ENCODE peak calls at places on chromosomes 4 and X, in nine cellular contexts. O is activated naive CD8-positive, alpha-beta T cell treated with anti-CD3 and anti-CD28 coated beads, Interleukin-2, amount 50 U/mL, for 24 hours; N is putamen; T is AG08396; J is cardiac muscle cell; U is left ventricle myocardium inferior; S is NCI-H1092 treated with DMSO at 0.1 percent for 48 hours; C is mesenchymal stem cell; L is iris pigment epithelial cell. I is an unnamed sample.

GRCh38 chr4:102172341-102172740 is 172.9 kb downstream of the SLC39A8 start:
- DNase-seq in J (no peak), S (no peak), U (no peak), T (no peak), N (no peak), C (peak), O (no peak), L (no peak), I (no peak)

GRCh38 chrX:123713434-123713833 is 19.4 kb downstream of the THOC2 start:
- DNase-seq in J (no peak), S (no peak), O (no peak), L (no peak), U (no peak), T (no peak), N (no peak), C (peak), I (no peak)

GRCh38 chr4:159526172-159526571 is 423.3 kb downstream of the RAPGEF2 start:
- DNase-seq in U (no peak), O (no peak), J (no peak), T (no peak), L (peak), N (no peak), C (no peak), S (no peak), I (no peak)

GRCh38 chrX:153507484-153508178 is 9.8 kb upstream of the ATP2B3 start:
- DNase-seq in T (peak), S (peak), L (peak), O (peak), C (peak), U (peak), N (peak), J (peak), I (peak)

GRCh38 chrX:44456685-44457084 is 86.0 kb downstream of the FUNDC1 start:
- DNase-seq in U (no peak), N (no peak), S (no peak), J (no peak), O (no peak), L (no peak), C (no peak), T (no peak), I (no peak)

GRCh38 chr4:7161721-7162214 is 30.6 kb upstream of the SORCS2 start:
- DNase-seq in J (no peak), O (no peak), S (no peak), L (peak), T (no peak), N (no peak), C (no peak), U (no peak), I (peak)

GRCh38 chrX:7985568-7985967 is 58.4 kb upstream of the PNPLA4 start:
- DNase-seq in U (no peak), S (no peak), C (no peak), T (no peak), O (no peak), L (no peak), N (no peak), J (no peak), I (peak)

GRCh38 chr4:16661813-16662212 is 236.6 kb downstream of the LDB2 start:
- DNase-seq in T (no peak), O (no peak), C (no peak), U (no peak), J (no peak), S (no peak), L (no peak), N (no peak), I (no peak)

GRCh38 chr4:68951078-68951805 is at the start of gene UGT2A3:
- DNase-seq in N (no peak), C (peak), O (no peak), T (no peak), U (no peak), J (no peak), L (no peak), S (no peak), I (no peak)

GRCh38 chr4:138984647-138985046 is 30.9 kb upstream of the NOCT start:
- DNase-seq in J (no peak), N (no peak), U (no peak), O (no peak), S (no peak), C (no peak), T (no peak), L (no peak), I (no peak)

GRCh38 chrX:69031181-69031580 is 134.1 kb downstream of the PJA1 start:
- DNase-seq in C (no peak), J (peak), T (peak), N (no peak), L (no peak), O (no peak), U (no peak), S (no peak), I (peak)

GRCh38 chrX:78527263-78527662 is 131.9 kb downstream of the RTL3 start:
- DNase-seq in T (peak), J (no peak), O (peak), U (no peak), C (no peak), S (no peak), L (no peak), N (no peak), I (peak)

GRCh38 chr4:3073158-3074077 is 920 bp downstream of the HTT-AS start:
- DNase-seq in S (no peak), T (no peak), U (peak), J (peak), L (no peak), C (peak), N (no peak), O (no peak), I (no peak)

GRCh38 chr4:104519588-104519987 is 24.9 kb upstream of the CXXC4 start:
- DNase-seq in U (no peak), J (no peak), T (no peak), C (no peak), L (no peak), S (no peak), N (no peak), O (no peak), I (no peak)

GRCh38 chr4:179130122-179130714 is 1688.0 kb upstream of the AGA start:
- DNase-seq in L (no peak), T (no peak), U (no peak), J (no peak), O (no peak), S (no peak), N (no peak), C (no peak), I (no peak)

GRCh38 chr4:169313732-169314131 is 43.0 kb upstream of the SH3RF1 start:
- DNase-seq in T (no peak), J (no peak), U (no peak), L (no peak), S (no peak), O (no peak), N (no peak), C (no peak), I (no peak)

GRCh38 chrX:107787827-107788226 is 10.3 kb downstream of the NCBP2L start:
- DNase-seq in T (no peak), C (no peak), J (no peak), O (no peak), L (peak), N (no peak), U (no peak), S (no peak), I (no peak)

GRCh38 chr4:74932832-74933561 is at the start of gene PARM1:
- DNase-seq in S (peak), T (peak), J (peak), O (peak), N (peak), L (peak), U (peak), C (peak), I (peak)

GRCh38 chr4:147696866-147697265 is 12.9 kb upstream of the PRMT9 start:
- DNase-seq in L (no peak), J (no peak), T (no peak), U (no peak), O (no peak), S (no peak), C (no peak), N (no peak), I (no peak)

GRCh38 chrX:56798866-56799864 is 70.1 kb downstream of the NBDY start:
- DNase-seq in N (no peak), T (peak), S (peak), U (no peak), O (no peak), L (no peak), C (no peak), J (no peak), I (no peak)

GRCh38 chrX:119726900-119727555 is 31.4 kb upstream of the SOWAHD start:
- DNase-seq in O (no peak), T (no peak), U (no peak), L (peak), S (no peak), J (no peak), N (no peak), C (peak), I (peak)

GRCh38 chr4:183411291-183411861 is 33.1 kb upstream of the CDKN2AIP start:
- DNase-seq in N (no peak), T (no peak), U (no peak), O (no peak), J (no peak), C (no peak), S (no peak), L (peak), I (no peak)

GRCh38 chrX:28312259-28312658 is 275.0 kb upstream of the IL1RAPL1 start:
- DNase-seq in U (no peak), J (no peak), L (no peak), C (no peak), O (no peak), T (no peak), N (no peak), S (no peak), I (no peak)

GRCh38 chr4:186643501-186644315 is 79.9 kb downstream of the FAT1 start:
- DNase-seq in O (no peak), L (peak), C (peak), S (no peak), U (no peak), N (no peak), J (no peak), T (peak), I (peak)

GRCh38 chrX:68824565-68825125 is 4.2 kb upstream of the EFNB1 start:
- DNase-seq in L (no peak), U (no peak), C (no peak), N (no peak), S (no peak), J (no peak), O (no peak), T (no peak), I (no peak)

I was measured in fibroblast of mammary gland.